ENCODE peak calls at places on chromosomes 13 and 19, in six cellular contexts. N, T, W, B, Z and Y are unnamed samples.

GRCh38 chr13:110714798-110715394 is 1.4 kb downstream of the ING1 start:
- DNase-seq in N (peak), T (peak), W (no peak), B (no peak), Z (peak), Y (peak)

GRCh38 chr13:49029570-49029969 is 53.9 kb downstream of the FNDC3A start:
- DNase-seq in N (no peak), T (no peak), W (no peak), B (no peak), Z (no peak), Y (no peak)

GRCh38 chr19:21256722-21257121 is 72.5 kb downstream of the ZNF708 start:
- DNase-seq in N (peak), T (no peak), W (no peak), B (peak), Z (peak), Y (peak)

GRCh38 chr19:920051-920857 is 3.1 kb downstream of the KISS1R start:
- DNase-seq in N (no peak), T (no peak), W (peak), B (no peak), Z (peak), Y (no peak)

GRCh38 chr13:98297043-98297442 is 120.0 kb upstream of the RNF113B start:
- DNase-seq in N (no peak), T (no peak), W (no peak), B (no peak), Z (no peak), Y (no peak)

GRCh38 chr13:34358811-34359513 is 541.0 kb downstream of the RFC3 start:
- DNase-seq in N (peak), T (no peak), W (peak), B (no peak), Z (no peak), Y (no peak)

GRCh38 chr13:111278258-111278657 is 42.2 kb upstream of the TEX29 start:
- DNase-seq in N (no peak), T (no peak), W (no peak), B (no peak), Z (no peak), Y (no peak)

GRCh38 chr19:21568816-21569496 is 63.6 kb downstream of the ZNF429 start:
- DNase-seq in N (peak), T (no peak), W (no peak), B (no peak), Z (peak), Y (no peak)

GRCh38 chr13:74250738-74251190 is 116.6 kb upstream of the KLF12 start:
- DNase-seq in N (peak), T (no peak), W (peak), B (no peak), Z (peak), Y (no peak)

GRCh38 chr13:52348081-52348480 is 57.9 kb downstream of the THSD1 start:
- DNase-seq in N (peak), T (no peak), W (peak), B (no peak), Z (peak), Y (no peak)

GRCh38 chr19:36449059-36449670 is 30.7 kb upstream of the ZFP82 start:
- DNase-seq in N (no peak), T (no peak), W (peak), B (no peak), Z (peak), Y (peak)

GRCh38 chr19:45474191-45474940 is 6.6 kb downstream of the FOSB start:
- DNase-seq in N (peak), T (no peak), W (peak), B (no peak), Z (peak), Y (no peak)

GRCh38 chr13:79775830-79776229 is 294.9 kb downstream of the NDFIP2 start:
- DNase-seq in N (peak), T (peak), W (peak), B (no peak), Z (peak), Y (peak)

GRCh38 chr19:495440-496332 is 600 bp upstream of the MADCAM1 start:
- DNase-seq in N (peak), T (no peak), W (peak), B (no peak), Z (no peak), Y (peak)

GRCh38 chr13:48156466-48156865 is 61.6 kb upstream of the MED4 start:
- DNase-seq in N (no peak), T (no peak), W (no peak), B (no peak), Z (peak), Y (peak)

GRCh38 chr19:16928351-16928750 is 39.6 kb downstream of the F2RL3 start:
- DNase-seq in N (no peak), T (no peak), W (no peak), B (no peak), Z (no peak), Y (no peak)

GRCh38 chr19:44641460-44641859 is 2.2 kb upstream of the PVR start:
- DNase-seq in N (no peak), T (no peak), W (no peak), B (no peak), Z (peak), Y (no peak)

GRCh38 chr13:100131863-100132574 is 43.1 kb downstream of the PCCA start:
- DNase-seq in N (peak), T (no peak), W (peak), B (no peak), Z (peak), Y (peak)

GRCh38 chr19:46717034-46717715 is at the start of gene PRKD2:
- DNase-seq in N (peak), T (peak), W (peak), B (no peak), Z (peak), Y (peak)
- H3K4me2 ChIP-seq in N (peak), T (peak), W (peak), B (peak), Z (peak), Y (peak)

DNA sequence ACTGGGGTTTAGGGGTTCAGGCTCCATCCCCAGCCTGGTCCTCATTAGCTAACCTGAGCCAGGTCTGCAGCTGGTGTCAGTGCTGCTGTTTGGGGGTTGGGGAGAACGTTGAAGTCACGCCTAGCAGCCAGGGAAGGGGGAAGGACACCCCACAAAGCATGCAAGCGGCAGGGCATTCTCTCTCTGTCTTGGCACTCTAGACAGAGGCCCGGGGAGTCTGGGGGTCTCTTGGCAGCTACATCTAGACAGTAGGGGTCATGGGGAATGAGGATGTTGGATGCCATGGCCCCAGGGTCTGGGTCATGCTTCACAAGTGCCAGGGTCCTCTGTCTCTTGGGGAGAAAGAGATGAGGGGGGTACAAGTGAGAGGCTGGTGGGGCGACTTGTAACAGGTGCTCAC is 2.6 kb downstream of the ERICH4 start:
- DNase-seq in N (no peak), T (no peak), W (no peak), B (no peak), Z (no peak), Y (no peak)
- H4K8ac ChIP-seq in N (no peak), T (no peak), W (no peak), B (no peak), Z (no peak), Y (no peak)

DNA sequence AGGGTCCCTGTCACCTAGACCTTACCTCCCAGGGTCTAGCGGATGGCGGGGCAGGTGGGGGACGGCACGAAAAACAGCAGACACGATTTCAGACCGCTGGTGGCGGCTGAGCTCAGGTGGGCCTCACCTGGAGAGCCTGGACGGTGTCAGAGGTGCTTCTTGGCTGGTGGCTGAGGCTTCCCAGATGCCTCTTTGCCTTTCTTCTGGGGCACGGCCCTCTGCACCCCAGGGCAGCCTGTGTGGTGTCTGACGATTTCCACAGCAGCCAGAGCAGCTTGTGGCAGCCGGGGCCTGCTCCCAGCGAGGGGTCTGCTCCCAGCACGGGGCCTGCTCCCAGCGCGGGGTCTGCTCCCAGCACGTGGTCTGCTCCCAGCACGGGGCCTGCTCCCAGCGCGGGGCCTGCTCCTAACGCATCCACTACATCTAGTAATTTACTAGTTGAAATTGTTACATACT is 66.7 kb downstream of the ATP11A start:
- DNase-seq in N (no peak), T (no peak), W (no peak), B (no peak), Z (no peak), Y (no peak)
- H3K18ac ChIP-seq in N (no peak), T (peak), W (no peak), B (peak), Z (peak), Y (no peak)

GRCh38 chr13:46101002-46101401 is 3.8 kb downstream of the CPB2 start:
- DNase-seq in N (no peak), T (no peak), W (no peak), B (no peak), Z (no peak), Y (no peak)

GRCh38 chr13:46101488-46102289 is 3.1 kb downstream of the CPB2 start:
- DNase-seq in N (no peak), T (no peak), W (no peak), B (no peak), Z (no peak), Y (no peak)

GRCh38 chr13:46097663-46098062 is 7.2 kb downstream of the CPB2 start:
- DNase-seq in N (no peak), T (no peak), W (no peak), B (no peak), Z (no peak), Y (no peak)

GRCh38 chr13:46103037-46103436 is 1.8 kb downstream of the CPB2 start:
- DNase-seq in N (no peak), T (no peak), W (no peak), B (no peak), Z (no peak), Y (no peak)

DNA sequence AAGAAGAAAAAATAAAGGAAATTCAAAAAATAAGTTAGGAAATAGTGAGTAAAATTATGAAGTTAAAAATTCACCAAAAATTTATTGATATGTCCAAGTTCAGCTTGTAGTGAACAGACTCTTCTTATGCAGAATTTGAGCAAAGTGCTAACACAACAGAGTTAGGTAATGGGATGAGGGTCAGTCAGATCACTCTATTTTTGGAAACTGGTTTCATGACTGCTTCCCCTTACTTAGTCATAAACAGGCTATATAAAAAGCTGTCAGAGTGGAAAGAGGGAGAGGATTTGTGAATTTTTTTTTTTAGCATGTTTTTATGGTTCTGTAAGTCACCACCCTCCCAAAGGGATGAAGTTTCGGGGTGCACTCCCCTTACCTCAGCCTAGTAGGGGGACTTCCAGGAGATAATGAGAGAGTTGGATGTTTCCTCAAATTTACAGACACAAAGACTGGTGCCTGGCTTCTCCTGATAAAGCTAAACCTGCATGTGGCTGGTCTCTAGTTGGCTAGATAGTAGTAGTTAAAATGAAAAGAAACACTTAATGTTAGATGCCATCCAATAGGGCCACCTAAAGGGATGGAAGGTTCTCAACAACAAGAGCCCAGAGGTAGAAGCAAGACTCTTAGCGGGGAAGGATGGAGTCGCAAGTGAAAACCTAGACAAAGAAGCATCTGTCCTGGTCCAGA is 4.5 kb downstream of the CPB2 start:
- DNase-seq in N (no peak), T (no peak), W (peak), B (no peak), Z (peak), Y (no peak)
- H3K4me2 ChIP-seq in N (no peak), T (no peak), W (no peak), B (no peak), Z (no peak), Y (no peak)

DNA sequence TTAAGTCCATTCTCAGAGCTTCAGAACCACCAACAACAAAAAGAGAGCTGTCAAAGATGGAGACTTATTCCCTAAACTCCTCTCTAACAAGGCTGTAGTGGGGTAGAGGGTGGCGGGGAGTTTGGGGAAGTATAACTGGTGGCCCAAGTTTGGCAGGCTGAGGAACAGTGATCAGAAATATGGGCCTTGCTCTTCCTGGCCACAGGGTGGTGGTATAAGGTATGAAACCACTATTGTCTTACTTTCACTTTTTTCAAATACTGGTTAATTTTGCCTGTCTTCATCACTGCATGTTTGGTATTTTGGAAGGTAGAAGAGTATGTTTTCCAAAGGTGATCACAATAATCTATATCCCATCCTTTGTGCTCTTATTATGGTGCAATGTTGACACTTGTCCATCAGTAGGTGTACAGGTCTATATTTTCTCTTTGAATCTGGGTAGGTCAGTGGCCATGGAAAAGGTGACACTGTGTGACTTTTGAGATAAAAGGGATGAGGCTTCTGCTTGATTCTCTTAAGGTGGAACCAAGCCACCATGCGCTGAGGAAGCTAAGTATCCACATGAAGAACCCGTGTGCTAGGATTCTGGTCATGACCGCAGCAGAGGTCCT is 23.2 kb upstream of the GPC5 start:
- DNase-seq in N (peak), T (no peak), W (peak), B (no peak), Z (peak), Y (peak)
- H4K8ac ChIP-seq in N (no peak), T (no peak), W (no peak), B (no peak), Z (no peak), Y (no peak)

GRCh38 chr13:40220299-40220935 is 446.0 kb downstream of the FOXO1 start:
- DNase-seq in N (no peak), T (no peak), W (peak), B (no peak), Z (peak), Y (no peak)
- H3K18ac ChIP-seq in N (no peak), T (no peak), W (no peak), B (no peak), Z (no peak), Y (no peak)

DNA sequence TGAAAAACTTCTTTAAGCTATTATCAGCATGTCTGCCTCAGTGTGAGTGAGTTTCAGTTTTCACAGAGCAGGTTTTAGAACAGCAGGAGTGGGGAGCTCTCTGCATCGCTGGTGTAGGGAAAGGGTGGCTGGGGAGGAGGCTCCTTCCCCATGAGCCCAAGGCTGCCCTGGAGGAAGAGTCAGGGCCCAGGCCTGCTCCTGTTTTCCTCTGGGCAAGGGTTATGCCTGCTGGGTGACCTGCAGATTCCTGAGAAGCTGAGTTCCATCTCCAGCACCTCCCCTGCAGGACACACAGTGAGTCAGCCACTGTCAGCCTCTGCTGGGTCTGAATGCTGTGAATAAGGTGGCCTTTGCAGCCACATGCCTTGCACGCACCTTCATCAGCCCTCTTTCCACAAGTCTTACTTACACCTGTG is 186.5 kb upstream of the KL start:
- DNase-seq in N (peak), T (no peak), W (peak), B (peak), Z (peak), Y (peak)
- H3K4me2 ChIP-seq in N (peak), T (no peak), W (no peak), B (no peak), Z (no peak), Y (no peak)